ENCODE peak calls at places on chromosomes 12 and 14, in four cellular contexts. U, N, A and Q are unnamed samples.
A peak's percentile ranks its signal among the peaks of the same experiment; 100 is the strongest.

GRCh38 chr12:124045671-124046070 is 72.7 kb downstream of the ZNF664 start:
- DNase-seq in N (no peak), U (no peak), A (no peak), Q (no peak)

GRCh38 chr12:69569236-69569635 is 16.0 kb upstream of the CCT2 start:
- DNase-seq in N (no peak), U (no peak), A (no peak), Q (no peak)

GRCh38 chr14:54451961-54452360 is 10.8 kb upstream of the CNIH1 start:
- DNase-seq in U (no peak), N (no peak), A (no peak), Q (no peak)

GRCh38 chr12:129696952-129697351 is 206.9 kb downstream of the TMEM132D start:
- DNase-seq in N (no peak), A (no peak), U (no peak), Q (no peak)

GRCh38 chr12:110342157-110342556 is 61.1 kb downstream of the ATP2A2 start:
- DNase-seq in A (no peak), N (no peak), U (no peak), Q (no peak)

GRCh38 chr14:34872822-34873590 is 2.2 kb downstream of the BAZ1A start:
- DNase-seq in A (no peak), N (no peak), U (peak; percentile 6), Q (peak; percentile 8)

GRCh38 chr12:91406920-91407341 is 224.3 kb upstream of the DCN start:
- DNase-seq in U (no peak), A (no peak), N (peak; percentile 54), Q (no peak)

GRCh38 chr14:63273717-63274673 is 44.7 kb downstream of the GPHB5 start:
- DNase-seq in U (no peak), A (no peak), N (no peak), Q (no peak)

GRCh38 chr12:125203145-125203765 is 138.0 kb downstream of the AACS start:
- DNase-seq in U (no peak), N (no peak), A (peak; percentile 29), Q (no peak)

GRCh38 chr12:106919910-106920544 is 35.7 kb upstream of the TMEM263 start:
- DNase-seq in U (no peak), N (no peak), A (peak; percentile 57), Q (no peak)

GRCh38 chr12:130144256-130144655 is 18.0 kb upstream of the FZD10 start:
- DNase-seq in N (no peak), U (no peak), A (no peak), Q (no peak)

GRCh38 chr12:32365473-32366064 is 33.8 kb upstream of the FGD4 start:
- DNase-seq in U (no peak), A (peak; percentile 69), N (peak; percentile 8), Q (peak; percentile 6)

GRCh38 chr12:49664591-49665146 is 41.3 kb downstream of the PRPF40B start:
- DNase-seq in N (no peak), A (no peak), U (no peak), Q (no peak)

GRCh38 chr14:49306152-49306751 is 279.9 kb downstream of the RPS29 start:
- DNase-seq in N (no peak), A (peak; percentile 10), U (no peak), Q (no peak)

GRCh38 chr14:72776701-72777255 is 117.1 kb downstream of the DPF3 start:
- DNase-seq in N (no peak), U (no peak), A (no peak), Q (no peak)

GRCh38 chr14:70698288-70698687 is 56.6 kb downstream of the TTC9 start:
- DNase-seq in U (no peak), A (peak; percentile 33), N (no peak), Q (no peak)

GRCh38 chr14:74658535-74659130 is 46.6 kb upstream of the LTBP2 start:
- DNase-seq in N (no peak), A (no peak), U (no peak), Q (no peak)

GRCh38 chr14:77599894-77600293 is 16.5 kb downstream of the SPTLC2 start:
- DNase-seq in N (no peak), A (no peak), U (no peak), Q (no peak)

GRCh38 chr14:52000019-52000582 is 10.8 kb downstream of the RTRAF start:
- DNase-seq in N (no peak), U (no peak), A (no peak), Q (no peak)

GRCh38 chr12:77062396-77062795 is 3.0 kb downstream of the E2F7 start:
- DNase-seq in U (no peak), N (no peak), A (no peak), Q (no peak)

GRCh38 chr12:120538281-120539156 is 4.4 kb downstream of the RNF10 start:
- DNase-seq in U (no peak), A (no peak), N (no peak), Q (no peak)

GRCh38 chr14:59484611-59485174 is 376 bp downstream of the JKAMP start:
- DNase-seq in N (peak; percentile 16), U (no peak), A (no peak), Q (peak; percentile 30)

GRCh38 chr14:102775855-102776760 is 1.1 kb upstream of the TRAF3 start:
- DNase-seq in A (no peak), U (no peak), N (no peak), Q (no peak)

GRCh38 chr12:4047441-4047840 is 174.2 kb upstream of the PARP11 start:
- DNase-seq in A (no peak), U (no peak), N (no peak), Q (no peak)

GRCh38 chr14:23068792-23069412 is 11.6 kb upstream of the CDH24 start:
- DNase-seq in A (peak; percentile 79), N (peak; percentile 67), U (peak; percentile 77), Q (peak; percentile 84)

GRCh38 chr14:69358233-69358963 is 39.7 kb downstream of the ERH start:
- DNase-seq in A (no peak), N (no peak), U (no peak), Q (no peak)

GRCh38 chr14:69643430-69644200 is 32.2 kb downstream of the SUSD6 start:
- DNase-seq in U (no peak), N (no peak), A (no peak), Q (no peak)

GRCh38 chr14:80419769-80420168 is 208.5 kb upstream of the DIO2 start:
- DNase-seq in A (no peak), U (no peak), N (no peak), Q (no peak)

GRCh38 chr12:131815132-131815531 is 13.1 kb upstream of the MMP17 start:
- DNase-seq in U (no peak), A (no peak), N (no peak), Q (no peak)

GRCh38 chr12:131817241-131817640 is 11.0 kb upstream of the MMP17 start:
- DNase-seq in U (no peak), A (no peak), N (no peak), Q (no peak)

GRCh38 chr12:131816495-131816894 is 11.7 kb upstream of the MMP17 start:
- DNase-seq in N (no peak), U (no peak), A (no peak), Q (no peak)

GRCh38 chr12:131824450-131824849 is 3.7 kb upstream of the MMP17 start:
- DNase-seq in U (no peak), N (no peak), A (no peak), Q (no peak)

GRCh38 chr12:131818821-131819585 is 9.2 kb upstream of the MMP17 start:
- DNase-seq in U (no peak), N (no peak), A (no peak), Q (no peak)
- TF ChIP-seq TAF1 in U (no peak), N (no peak), A (no peak), Q (no peak)

GRCh38 chr12:19066471-19067001 is 63.0 kb upstream of the PLEKHA5 start:
- DNase-seq in N (no peak), U (no peak), A (no peak), Q (no peak)
- TF ChIP-seq TAF1 in N (no peak), U (no peak), A (no peak), Q (no peak)

GRCh38 chr14:105014032-105014431 is 6.9 kb downstream of the CDCA4 start:
- DNase-seq in U (no peak), N (no peak), A (no peak), Q (no peak)
- TF ChIP-seq TAF1 in U (no peak), N (no peak), A (no peak), Q (no peak)

GRCh38 chr12:24711609-24712008 is 237.3 kb downstream of the BCAT1 start:
- DNase-seq in U (no peak), N (no peak), A (no peak), Q (no peak)

GRCh38 chr12:24709201-24709600 is 239.7 kb downstream of the BCAT1 start:
- DNase-seq in U (no peak), A (peak; percentile 36), N (no peak), Q (no peak)

GRCh38 chr12:24711056-24711455 is 237.8 kb downstream of the BCAT1 start:
- DNase-seq in U (no peak), N (no peak), A (no peak), Q (no peak)

GRCh38 chr12:24718641-24719040 is 230.3 kb downstream of the BCAT1 start:
- DNase-seq in U (no peak), N (no peak), A (no peak), Q (no peak)

GRCh38 chr12:24714237-24714636 is 234.7 kb downstream of the BCAT1 start:
- DNase-seq in A (no peak), N (no peak), U (no peak), Q (no peak)
- TF ChIP-seq TAF1 in A (no peak), N (no peak), U (no peak), Q (no peak)

GRCh38 chr14:58239259-58240210 is 5.1 kb upstream of the PSMA3 start:
- DNase-seq in A (no peak), N (peak; percentile 64), U (no peak), Q (no peak)

GRCh38 chr14:58243790-58244555 is 670 bp upstream of the PSMA3 start:
- DNase-seq in N (no peak), U (no peak), A (no peak), Q (no peak)

GRCh38 chr14:58238252-58239247 is 6.1 kb upstream of the PSMA3 start:
- DNase-seq in U (no peak), A (peak; percentile 16), N (no peak), Q (no peak)
- TF ChIP-seq TAF1 in U (no peak), A (no peak), N (peak; percentile 21), Q (no peak)

DNA sequence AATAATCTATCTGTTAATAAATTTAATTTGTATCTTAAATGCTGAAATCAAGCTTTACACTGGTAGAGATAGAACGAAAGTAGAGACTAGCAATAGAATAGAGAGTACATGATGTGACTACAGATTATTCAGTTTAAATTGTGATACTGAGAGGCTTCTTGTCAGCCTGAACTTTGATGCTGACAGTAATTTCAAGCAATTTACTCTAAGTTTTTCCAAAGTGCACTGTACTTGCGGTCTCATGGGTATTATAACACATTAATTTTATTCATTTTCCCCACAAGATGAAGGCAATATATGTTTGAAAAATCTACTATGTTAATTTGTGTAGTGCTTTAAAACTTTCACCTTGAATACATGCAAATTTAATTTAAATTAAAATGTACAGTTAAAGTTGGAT is 914.0 kb upstream of the FBXO33 start:
- DNase-seq in N (no peak), A (no peak), U (no peak), Q (no peak)
- TF ChIP-seq TAF1 in N (no peak), A (no peak), U (no peak), Q (no peak)

DNA sequence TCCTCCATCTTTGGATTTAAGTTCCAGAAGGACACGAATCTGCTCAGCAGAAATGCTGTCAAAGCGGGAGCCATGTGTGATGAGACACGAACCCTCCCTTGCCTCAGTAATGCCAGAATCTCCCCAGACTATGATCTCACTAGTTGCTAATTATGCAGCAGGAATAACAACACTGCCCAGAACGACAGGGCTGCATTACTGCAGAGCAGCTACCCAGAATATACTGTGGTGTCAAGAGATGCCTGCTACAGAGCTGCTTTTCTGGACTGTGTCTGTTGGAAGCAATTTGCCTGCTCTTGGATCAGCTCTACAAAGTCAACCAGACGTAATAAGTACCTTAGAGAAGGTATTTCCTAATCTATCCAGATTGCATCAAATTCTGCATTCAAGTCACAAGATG is 5.5 kb downstream of the CSRNP2 start:
- DNase-seq in A (no peak), N (no peak), U (no peak), Q (no peak)
- TF ChIP-seq TAF1 in A (no peak), N (no peak), U (no peak), Q (no peak)